ENCODE peak calls at places on chromosomes 13 and 19, in five cellular contexts. J is upper lobe of left lung, K is A549, N is ovary, S is tibial nerve. Z is an unnamed sample.
A peak's percentile ranks its signal among the peaks of the same experiment; 100 is the strongest.

GRCh38 chr19:41860419-41861097 is 503 bp downstream of the RPS19 start:
- DNase-seq in K (no peak), S (no peak), J (no peak), N (peak; percentile 35), Z (no peak)

GRCh38 chr13:37144661-37145060 is 39.2 kb upstream of the CSNK1A1L start:
- DNase-seq in N (no peak), K (no peak), S (no peak), J (no peak), Z (no peak)

GRCh38 chr19:7645656-7646425 is 8.9 kb downstream of the STXBP2 start:
- DNase-seq in N (no peak), J (no peak), K (no peak), S (no peak), Z (no peak)

GRCh38 chr19:13621413-13621812 is 115.1 kb upstream of the CACNA1A start:
- DNase-seq in N (no peak), J (no peak), S (no peak), K (no peak), Z (no peak)

GRCh38 chr13:36131931-36132297 is 732 bp upstream of the DCLK1 start:
- DNase-seq in N (no peak), J (peak; percentile 89), S (peak; percentile 48), K (no peak), Z (no peak)

GRCh38 chr13:99740261-99740979 is 231.1 kb downstream of the ZIC5 start:
- DNase-seq in K (no peak), N (no peak), S (no peak), J (no peak), Z (no peak)

GRCh38 chr19:54792814-54793213 is 10.6 kb upstream of the KIR2DL4 start:
- DNase-seq in K (no peak), J (no peak), S (no peak), N (no peak), Z (no peak)

GRCh38 chr13:39998166-39998565 is 342.7 kb downstream of the COG6 start:
- DNase-seq in N (no peak), S (no peak), K (no peak), J (no peak), Z (no peak)

GRCh38 chr19:10290876-10291553 is 1.3 kb downstream of the ICAM5 start:
- DNase-seq in K (no peak), N (peak; percentile 47), J (peak; percentile 81), S (no peak), Z (no peak)

GRCh38 chr13:50410921-50411712 is 395.9 kb downstream of the KCNRG start:
- DNase-seq in K (peak; percentile 54), N (no peak), J (no peak), S (no peak), Z (no peak)

GRCh38 chr13:65314008-65314407 is 1916.1 kb downstream of the PCDH9 start:
- DNase-seq in J (no peak), N (no peak), K (no peak), S (no peak), Z (no peak)

GRCh38 chr13:48142437-48142836 is 47.5 kb upstream of the MED4 start:
- DNase-seq in N (no peak), K (no peak), J (no peak), S (no peak), Z (no peak)

GRCh38 chr13:85586422-85586831 is 212.8 kb downstream of the SLITRK6 start:
- DNase-seq in J (no peak), S (no peak), N (no peak), K (no peak), Z (no peak)

GRCh38 chr13:104641309-104641708 is 1575.1 kb upstream of the SLC10A2 start:
- DNase-seq in S (no peak), K (no peak), N (no peak), J (no peak), Z (no peak)

GRCh38 chr13:105679832-105680231 is 855.6 kb downstream of the EFNB2 start:
- DNase-seq in N (no peak), K (no peak), S (no peak), J (no peak), Z (no peak)

GRCh38 chr13:29510698-29511438 is 84.6 kb downstream of the SLC7A1 start:
- DNase-seq in N (no peak), S (no peak), K (no peak), J (no peak), Z (no peak)

GRCh38 chr13:72920097-72920496 is 138.2 kb downstream of the PIBF1 start:
- DNase-seq in S (no peak), N (no peak), K (no peak), J (no peak), Z (no peak)

GRCh38 chr13:88136098-88136790 is 465.1 kb downstream of the SLITRK5 start:
- DNase-seq in K (no peak), S (no peak), N (no peak), J (no peak), Z (no peak)

GRCh38 chr13:44132710-44133109 is 240.9 kb upstream of the SERP2 start:
- DNase-seq in N (no peak), J (peak; percentile 78), S (peak; percentile 15), K (no peak), Z (no peak)

GRCh38 chr13:27953671-27954405 is 15.3 kb downstream of the CDX2 start:
- DNase-seq in J (peak; percentile 70), S (peak; percentile 43), K (peak; percentile 57), N (peak; percentile 61), Z (peak; percentile 88)

GRCh38 chr19:50239916-50240585 is 36.6 kb downstream of the MYH14 start:
- DNase-seq in J (no peak), K (no peak), S (no peak), N (no peak), Z (no peak)

GRCh38 chr13:45749026-45749759 is 47.1 kb downstream of the CBY2 start:
- DNase-seq in K (no peak), N (no peak), S (no peak), J (no peak), Z (no peak)

GRCh38 chr13:99601535-99601934 is 100.3 kb downstream of the TM9SF2 start:
- DNase-seq in K (no peak), S (no peak), J (no peak), N (no peak), Z (no peak)

GRCh38 chr13:26423634-26424033 is 133.8 kb upstream of the WASF3 start:
- DNase-seq in K (no peak), N (no peak), J (no peak), S (no peak), Z (no peak)

GRCh38 chr13:75766636-75767035 is 130.5 kb downstream of the LMO7 start:
- DNase-seq in N (no peak), S (no peak), J (no peak), K (no peak), Z (no peak)

GRCh38 chr13:75771818-75772217 is 135.7 kb downstream of the LMO7 start:
- DNase-seq in J (no peak), K (peak; percentile 27), S (no peak), N (no peak), Z (no peak)

GRCh38 chr13:75770164-75771145 is 134.3 kb downstream of the LMO7 start:
- DNase-seq in K (no peak), N (no peak), J (no peak), S (no peak), Z (no peak)

GRCh38 chr13:75774176-75774575 is 138.0 kb downstream of the LMO7 start:
- DNase-seq in S (no peak), J (no peak), K (no peak), N (no peak), Z (no peak)

GRCh38 chr13:75769141-75769905 is 133.2 kb downstream of the LMO7 start:
- DNase-seq in S (no peak), J (no peak), N (no peak), K (no peak), Z (no peak)
- H3K27ac ChIP-seq in S (no peak overlapping the region), J (peak overlapping the region; percentile 56), N (no peak overlapping the region), K (peak overlapping the region; percentile 62), Z (no peak overlapping the region)

GRCh38 chr13:98451676-98452105 is 125.2 kb downstream of the STK24 start:
- DNase-seq in J (no peak), S (peak; percentile 40), K (no peak), N (peak; percentile 44), Z (no peak)
- TF ChIP-seq EP300 in J (no peak), S (peak; percentile 70), K (no peak), N (no peak), Z (no peak)

DNA sequence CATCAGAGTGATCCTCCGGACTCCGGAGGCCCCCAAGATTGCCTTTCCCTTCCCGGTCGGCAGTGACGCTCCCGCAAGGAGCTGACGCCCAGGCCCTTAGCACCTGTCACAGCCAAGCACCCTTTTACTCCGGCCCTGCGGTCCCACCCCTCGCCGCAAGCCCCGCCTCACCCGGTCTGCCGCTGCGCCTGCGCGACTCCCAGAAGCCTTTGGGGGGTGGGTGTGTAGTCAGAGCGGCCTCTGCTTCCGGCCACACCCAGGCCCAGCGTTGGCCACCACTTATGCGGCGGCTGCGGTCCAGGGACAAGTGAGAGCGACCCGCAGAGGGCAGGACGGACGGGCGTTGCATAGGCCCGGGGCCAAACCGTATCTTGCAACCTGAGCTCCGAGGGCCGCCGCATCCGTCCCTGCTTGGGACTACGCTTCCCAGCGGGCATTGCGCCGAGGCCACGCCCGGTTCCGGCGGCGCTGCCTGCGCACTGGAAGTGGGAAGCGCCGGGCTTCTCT is 441 bp upstream of the ZFP28 start:
- DNase-seq in J (peak; percentile 83), S (peak; percentile 65), K (peak; percentile 89), N (peak; percentile 90), Z (peak; percentile 96)
- H3K9me3 ChIP-seq in J (peaks cover 80% of the 10 kb centered on the region), S (peaks cover 57% of the 10 kb centered on the region), K (peaks cover 88% of the 10 kb centered on the region), N (peaks cover 26% of the 10 kb centered on the region), Z (no peaks in the 10 kb centered on the region)

GRCh38 chr19:57351867-57352266 is 796 bp downstream of the ZNF304 start:
- DNase-seq in N (no peak), K (no peak), J (no peak), S (no peak), Z (no peak)
- H3K27ac ChIP-seq in N (no peak overlapping the region), K (no peak overlapping the region), J (peak overlapping the region; percentile 83), S (no peak overlapping the region), Z (peak overlapping the region; percentile 89)

GRCh38 chr13:59721889-59722579 is 441.7 kb downstream of the DIAPH3 start:
- DNase-seq in J (no peak), N (no peak), K (no peak), S (no peak), Z (no peak)
- TF ChIP-seq EP300 in J (no peak), N (no peak), K (no peak), S (no peak), Z (no peak)

GRCh38 chr19:3644351-3645066 is 17.9 kb upstream of the CACTIN start:
- DNase-seq in S (peak; percentile 44), J (no peak), N (no peak), K (no peak), Z (no peak)
- H3K9me3 ChIP-seq in S (no peaks in the 10 kb centered on the region), J (no peaks in the 10 kb centered on the region), N (no peaks in the 10 kb centered on the region), K (no peaks in the 10 kb centered on the region), Z (no peaks in the 10 kb centered on the region)

Z was measured in esophagus muscularis mucosa.